ENCODE peak calls at places on chromosomes 4 and X, in eight cellular contexts. K is endodermal cell, Q is astrocyte, H is hepatocyte, I is Peyer's patch, V is fibroblast of lung, G is RWPE2, D is H9. R is an unnamed sample. For H3K4me1, the result is how much of the 10 kb centered on the place peaks cover.

GRCh38 chrX:94058728-94059382 is 384.8 kb downstream of the FAM133A start:
- DNase-seq in K (peak), Q (no peak), H (peak), I (peak), V (no peak), G (no peak), D (peak), R (peak)

GRCh38 chrX:75784689-75785491 is at the start of gene MAGEE2:
- DNase-seq in K (no peak), Q (no peak), H (no peak), I (no peak), V (no peak), G (no peak), D (no peak), R (no peak)

GRCh38 chrX:11766487-11766886 is 8.4 kb downstream of the MSL3 start:
- DNase-seq in K (no peak), Q (no peak), H (no peak), I (no peak), V (no peak), G (no peak), D (no peak), R (no peak)

GRCh38 chr4:173935622-173936405 is 347.7 kb downstream of the FBXO8 start:
- DNase-seq in K (no peak), Q (peak), H (no peak), I (no peak), V (peak), G (no peak), D (no peak), R (no peak)

GRCh38 chr4:113958766-113959540 is 20.5 kb downstream of the ARSJ start:
- DNase-seq in K (no peak), Q (peak), H (peak), I (no peak), V (peak), G (no peak), D (no peak), R (peak)

GRCh38 chrX:46268429-46268828 is 276.8 kb downstream of the ZNF674 start:
- DNase-seq in K (no peak), Q (peak), H (peak), I (peak), V (peak), G (no peak), D (no peak), R (peak)

GRCh38 chr4:111754003-111754402 is 391.3 kb upstream of the FAM241A start:
- DNase-seq in K (no peak), Q (no peak), H (no peak), I (no peak), V (no peak), G (no peak), D (no peak), R (no peak)

GRCh38 chr4:118834960-118835895 is 698 bp downstream of the SEC24D start:
- DNase-seq in K (peak), Q (peak), H (peak), I (peak), V (peak), G (no peak), D (peak), R (peak)

GRCh38 chr4:152398060-152398459 is 137.8 kb downstream of the FBXW7 start:
- DNase-seq in K (no peak), Q (no peak), H (peak), I (no peak), V (peak), G (no peak), D (no peak), R (no peak)

DNA sequence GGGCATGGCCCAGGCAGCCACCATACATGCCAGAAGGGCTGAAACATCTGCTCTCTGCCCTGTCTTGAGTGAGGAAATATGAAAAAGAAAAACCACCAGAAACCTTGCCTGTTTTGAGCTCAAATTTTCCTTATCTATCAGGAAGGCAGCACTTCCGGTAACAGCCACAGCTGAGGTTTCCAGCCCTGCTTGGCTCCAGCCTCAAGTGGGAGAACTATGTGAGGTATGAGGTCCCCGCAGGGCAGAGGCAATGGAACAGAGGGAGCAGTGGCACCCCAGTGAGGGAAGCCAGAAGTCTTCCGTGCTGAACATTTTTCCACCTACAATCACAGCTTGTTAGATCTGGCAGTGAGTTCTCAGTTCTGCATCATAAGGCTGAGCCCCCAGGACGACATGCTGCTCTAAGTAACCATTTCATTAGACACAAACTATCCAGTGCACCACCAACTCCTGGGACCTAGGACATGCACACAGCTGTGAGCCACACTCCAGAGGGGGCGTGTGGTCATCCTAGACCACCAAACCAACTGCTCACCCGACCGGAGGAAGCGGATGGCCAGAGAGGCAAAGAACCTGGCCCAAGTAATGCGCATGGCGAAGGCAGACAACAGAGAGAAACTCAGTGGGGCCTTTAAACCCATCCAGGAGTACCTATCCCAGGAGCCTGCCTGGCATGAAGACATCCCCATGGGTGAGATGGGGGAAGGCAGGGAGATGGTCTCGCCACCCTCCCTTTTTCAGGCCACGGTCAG is 22.6 kb downstream of the WDR1 start:
- DNase-seq in K (no peak), Q (peak), H (peak), I (no peak), V (peak), G (no peak), D (no peak), R (no peak)
- H3K4me1 ChIP-seq in K (under half), Q (half or more), H (under half), I (under half), V (under half), G (under half), D (under half), R (under half)

DNA sequence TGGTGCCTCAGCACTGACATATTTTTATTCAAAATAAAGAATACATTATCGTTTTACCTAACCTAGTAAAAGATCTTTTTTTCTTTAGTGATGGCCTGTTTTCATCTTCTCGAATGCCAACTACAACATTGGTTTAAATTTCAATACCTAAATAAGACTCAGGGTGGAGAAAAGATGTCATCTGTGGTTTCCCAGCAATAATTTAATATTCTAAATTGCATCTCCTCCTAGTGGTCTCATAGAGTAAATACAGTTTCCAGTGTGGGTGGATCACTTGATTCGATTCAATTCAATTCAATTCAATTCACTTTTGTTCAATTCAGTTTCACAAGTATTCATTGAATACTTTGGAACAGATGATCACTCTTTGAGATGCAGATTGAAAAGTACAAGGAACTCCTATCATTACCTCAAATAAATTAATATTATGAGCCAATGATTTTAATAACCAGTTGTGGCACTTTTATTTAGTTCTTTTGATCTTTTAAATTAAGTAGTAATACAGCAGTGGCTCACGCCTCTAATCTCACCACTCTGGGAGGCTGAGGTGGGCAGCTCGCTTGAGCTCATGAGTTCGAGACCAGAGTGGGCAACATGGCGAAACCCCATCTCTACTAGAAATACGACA is 427.2 kb downstream of the FAT4 start:
- DNase-seq in K (no peak), Q (peak), H (peak), I (no peak), V (peak), G (no peak), D (no peak), R (peak)
- TF ChIP-seq CTCF in K (peak), Q (peak), H (peak), I (peak), V (peak), G (peak), D (peak), R (peak)

DNA sequence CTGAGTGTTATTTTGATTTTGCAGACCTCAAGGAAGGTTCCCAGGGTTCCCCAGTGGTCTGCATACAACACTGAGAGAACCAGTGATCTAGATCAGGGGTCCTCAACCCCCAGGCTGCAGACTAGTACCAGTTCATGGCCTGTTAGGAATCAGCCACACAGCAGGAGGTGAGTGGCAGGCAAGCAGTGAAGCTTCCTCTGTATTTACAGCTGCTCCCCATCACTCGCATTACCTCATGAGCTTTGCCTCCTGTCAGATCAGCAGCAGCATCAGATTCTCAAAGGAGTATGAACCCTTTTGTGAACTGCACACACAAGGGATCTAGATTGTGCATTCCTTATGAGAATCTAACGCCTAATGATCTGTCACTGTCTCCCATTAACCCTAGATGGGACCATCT is 28.5 kb downstream of the EDNRA start:
- DNase-seq in K (peak), Q (no peak), H (no peak), I (no peak), V (no peak), G (no peak), D (no peak), R (no peak)
- H3K27ac ChIP-seq in K (no peak), Q (no peak), H (no peak), I (no peak), V (no peak), G (no peak), D (no peak), R (no peak)

DNA sequence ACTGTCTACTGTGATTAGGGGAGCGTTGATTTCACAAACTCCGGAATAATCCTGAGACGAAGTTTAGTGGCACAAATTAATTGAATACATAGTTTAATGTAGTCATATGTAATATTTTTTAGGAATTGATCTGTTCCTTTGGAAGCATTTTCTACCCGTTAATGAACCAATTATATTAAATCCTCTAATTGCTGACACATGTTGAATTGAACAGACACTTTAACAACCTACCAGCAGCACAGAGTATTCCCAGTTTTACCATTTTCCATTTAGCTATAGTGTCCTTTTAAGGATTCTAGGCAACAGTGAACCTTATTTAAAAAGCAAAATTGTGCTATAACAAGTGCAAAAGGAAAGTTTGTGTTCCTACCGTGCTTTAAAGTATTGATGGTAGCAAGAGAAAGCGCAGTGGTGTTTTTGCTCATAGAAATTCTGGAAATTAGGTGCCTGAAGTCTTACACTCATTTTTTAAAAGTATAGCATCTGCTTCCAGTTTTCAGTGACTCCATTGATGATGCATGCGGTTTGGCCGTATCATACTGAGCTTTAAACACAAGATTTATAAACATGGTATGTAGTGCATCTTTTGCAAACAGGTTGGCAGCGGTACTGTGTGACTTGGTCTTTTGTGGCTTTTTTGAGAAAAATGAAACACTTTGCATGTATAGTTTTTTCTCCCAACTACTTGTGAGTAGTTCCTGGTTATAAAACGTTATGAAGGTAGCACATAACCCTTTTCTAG is 1.8 kb downstream of the DDX3X start:
- DNase-seq in K (no peak), Q (peak), H (no peak), I (no peak), V (peak), G (no peak), D (no peak), R (no peak)
- H3K4me1 ChIP-seq in K (under half), Q (under half), H (under half), I (under half), V (under half), G (under half), D (under half), R (under half)

GRCh38 chrX:72021975-72022374 is 109.7 kb downstream of the RTL5 start:
- DNase-seq in K (peak), Q (no peak), H (no peak), I (peak), V (no peak), G (no peak), D (peak), R (no peak)

GRCh38 chrX:72019487-72019886 is 108.8 kb downstream of the NHSL2 start:
- DNase-seq in K (peak), Q (no peak), H (no peak), I (peak), V (no peak), G (no peak), D (peak), R (no peak)

GRCh38 chrX:72018277-72019112 is 107.8 kb downstream of the NHSL2 start:
- DNase-seq in K (peak), Q (peak), H (peak), I (peak), V (peak), G (peak), D (peak), R (peak)

GRCh38 chrX:72020788-72021187 is 110.1 kb downstream of the NHSL2 start:
- DNase-seq in K (peak), Q (no peak), H (no peak), I (peak), V (no peak), G (no peak), D (no peak), R (no peak)

DNA sequence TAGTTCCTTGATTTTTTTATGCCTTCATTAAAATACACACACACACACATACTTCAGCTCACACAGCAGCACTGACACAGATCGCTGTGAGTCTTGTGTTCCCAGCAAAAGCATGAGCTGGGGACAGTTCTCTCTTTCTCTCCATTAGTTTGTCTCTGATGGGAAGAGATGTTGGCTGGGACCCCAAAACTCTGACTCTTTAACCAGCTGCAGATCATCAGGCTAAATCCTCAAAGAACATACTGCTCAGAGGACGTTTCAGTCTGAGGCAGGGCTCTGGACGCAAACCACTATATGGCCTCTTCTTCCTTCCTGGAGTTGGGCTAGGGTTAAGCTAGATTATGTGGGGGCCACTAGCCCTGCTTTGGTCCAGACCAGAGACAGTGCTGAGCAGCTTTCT is 109.6 kb downstream of the NHSL2 start:
- DNase-seq in K (no peak), Q (no peak), H (no peak), I (peak), V (peak), G (no peak), D (no peak), R (no peak)
- TF ChIP-seq CTCF in K (no peak), Q (no peak), H (no peak), I (no peak), V (no peak), G (no peak), D (no peak), R (no peak)

DNA sequence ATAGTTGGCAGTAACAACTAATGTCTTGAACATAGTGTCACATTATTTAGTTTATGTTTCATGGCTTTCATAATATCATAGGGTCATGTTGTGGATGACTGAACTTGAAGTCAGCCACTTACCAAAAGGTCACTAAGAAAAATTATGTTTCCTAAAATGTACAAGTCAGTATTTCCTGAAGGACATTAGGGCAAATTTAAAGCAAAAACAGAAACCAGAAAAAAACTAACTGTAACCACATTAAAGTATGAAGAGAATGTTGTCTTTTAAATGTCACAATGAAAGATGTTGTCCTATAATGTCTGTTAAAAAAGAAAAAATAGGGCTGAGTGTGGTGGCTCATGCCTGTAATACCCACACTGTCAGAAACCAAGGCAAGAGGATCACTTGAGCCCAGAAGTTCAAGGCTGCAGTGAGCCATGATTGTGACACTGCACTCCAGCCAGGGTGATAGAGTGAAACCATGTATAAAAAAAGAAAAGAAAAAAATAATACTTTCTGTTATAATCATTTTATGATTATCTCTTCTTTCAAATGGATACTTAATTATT is 55.8 kb downstream of the HHIP start:
- DNase-seq in K (no peak), Q (peak), H (no peak), I (no peak), V (no peak), G (no peak), D (no peak), R (no peak)
- H3K27ac ChIP-seq in K (no peak), Q (peak), H (no peak), I (no peak), V (no peak), G (no peak), D (no peak), R (no peak)

DNA sequence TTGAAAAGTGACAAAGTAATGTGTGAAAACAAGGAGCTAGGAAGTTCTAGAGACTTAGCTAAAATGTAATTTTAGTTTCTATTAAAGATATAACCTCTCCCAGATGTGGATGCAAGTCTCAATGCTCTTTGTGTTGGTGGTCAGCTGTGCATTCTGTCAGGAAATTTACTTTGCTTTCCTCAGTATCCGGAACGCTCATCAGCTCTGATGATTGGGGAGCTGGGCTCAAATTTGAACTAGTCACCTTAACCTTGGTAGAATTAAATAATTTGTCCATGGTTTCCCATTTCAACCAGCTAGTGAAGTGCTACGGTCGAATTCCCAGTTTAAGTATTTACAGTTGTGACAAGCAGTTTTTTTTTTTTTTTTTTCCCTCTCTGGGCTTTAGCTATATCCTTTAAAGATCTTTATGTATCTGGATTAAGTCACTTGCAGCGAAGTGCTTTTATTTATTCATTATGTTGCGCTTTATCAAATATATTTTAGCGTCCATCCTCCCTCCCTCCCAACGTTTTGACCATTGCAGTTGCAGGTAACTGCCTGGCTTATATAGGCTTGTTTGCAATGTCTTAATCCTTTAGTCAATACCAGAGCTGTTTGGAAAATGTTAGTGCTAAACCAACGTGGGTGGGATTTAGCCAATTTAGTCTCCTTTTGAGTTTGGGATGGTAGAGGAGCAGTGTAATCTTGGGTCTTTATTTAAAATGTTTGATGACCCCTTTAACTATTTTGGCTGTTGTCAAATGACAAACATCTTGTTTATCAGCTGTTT is 2.1 kb downstream of the OGT start:
- DNase-seq in K (no peak), Q (no peak), H (no peak), I (no peak), V (no peak), G (no peak), D (no peak), R (no peak)
- H3K4me1 ChIP-seq in K (under half), Q (under half), H (under half), I (under half), V (under half), G (under half), D (under half), R (under half)

GRCh38 chrX:44542567-44543325 is at the start of gene FUNDC1:
- DNase-seq in K (peak), Q (peak), H (peak), I (peak), V (peak), G (peak), D (peak), R (peak)
- TF ChIP-seq CTCF in K (peak), Q (no peak), H (peak), I (peak), V (peak), G (no peak), D (peak), R (peak)

DNA sequence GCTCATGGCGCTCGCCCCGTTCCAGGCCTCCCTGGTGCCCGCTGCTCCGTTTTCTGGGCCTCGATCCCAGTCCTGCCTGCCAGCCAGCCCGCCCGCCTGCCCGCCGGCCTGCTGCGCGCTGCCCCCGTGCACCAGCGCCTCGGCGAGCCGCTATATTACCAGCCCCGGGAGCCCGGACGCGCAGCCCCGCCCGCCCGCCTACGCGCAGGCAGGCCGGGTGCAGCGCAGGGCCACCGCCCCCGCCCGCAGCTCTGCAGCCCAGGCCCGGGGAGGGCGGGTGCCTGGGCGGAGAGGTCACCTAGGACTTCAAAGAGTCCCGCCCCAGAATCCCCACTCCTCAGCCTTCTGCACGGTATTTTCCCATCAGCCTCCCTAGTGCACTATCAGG is at the start of gene MAOB:
- DNase-seq in K (peak), Q (no peak), H (peak), I (peak), V (no peak), G (no peak), D (peak), R (no peak)
- H3K27ac ChIP-seq in K (no peak), Q (no peak), H (peak), I (peak), V (no peak), G (no peak), D (no peak), R (no peak)

R was measured in foreskin keratinocyte.